ENCODE peak calls at places on chromosomes 16 and 17, in nine cellular contexts. E is SK-N-MC, O is HepG2, S is mesenchymal stem cell, F is GM23248, K is PC-3, J is MM.1S, B is fibroblast of lung, N is SK-N-SH. D is an unnamed sample.

GRCh38 chr17:68378202-68379149 is 78.8 kb downstream of the WIPI1 start:
- DNase-seq in B (peak), N (peak), F (peak), K (peak), J (no peak), O (peak), S (peak), E (no peak), D (peak)

GRCh38 chr17:79026345-79027273 is 2.6 kb downstream of the C1QTNF1 start:
- DNase-seq in B (peak), N (peak), J (no peak), O (peak), S (peak), K (peak), E (no peak), F (peak), D (peak)

GRCh38 chr16:29745853-29746345 is at the start of gene C16orf54:
- DNase-seq in B (no peak), N (no peak), F (no peak), E (no peak), K (no peak), O (no peak), S (no peak), J (peak), D (no peak)

GRCh38 chr16:46908540-46909372 is 24.6 kb downstream of the GPT2 start:
- DNase-seq in B (peak), E (peak), O (peak), K (peak), S (peak), J (peak), F (peak), N (peak), D (peak)

GRCh38 chr17:17737938-17738894 is 57.0 kb downstream of the RAI1 start:
- DNase-seq in K (no peak), S (peak), N (peak), B (peak), E (no peak), F (no peak), O (no peak), J (no peak), D (peak)

GRCh38 chr16:17552351-17552750 is 81.6 kb upstream of the XYLT1 start:
- DNase-seq in K (no peak), J (no peak), N (no peak), B (peak), F (no peak), E (no peak), O (no peak), S (no peak), D (peak)

GRCh38 chr17:81480140-81480917 is 32.3 kb downstream of the ACTG1 start:
- DNase-seq in S (peak), B (peak), J (no peak), N (no peak), F (peak), O (no peak), K (peak), E (no peak), D (no peak)

GRCh38 chr17:46964315-46965265 is 14.5 kb downstream of the RPRML start:
- DNase-seq in J (no peak), S (peak), K (peak), F (peak), O (no peak), B (peak), E (no peak), N (no peak), D (no peak)

GRCh38 chr16:500699-501098 is 26.8 kb upstream of the CAPN15 start:
- DNase-seq in B (no peak), F (no peak), K (no peak), E (no peak), J (no peak), N (no peak), O (no peak), S (no peak), D (no peak)

GRCh38 chr17:46732133-46732532 is 86.4 kb downstream of the WNT3 start:
- DNase-seq in F (no peak), K (no peak), N (no peak), E (no peak), S (no peak), B (no peak), O (no peak), J (no peak), D (no peak)

GRCh38 chr16:70157105-70157476 is 16.5 kb upstream of the CLEC18C start:
- DNase-seq in E (no peak), F (no peak), K (no peak), B (no peak), J (no peak), O (no peak), N (peak), S (no peak), D (no peak)

GRCh38 chr17:9937901-9938300 is 32.8 kb upstream of the RCVRN start:
- DNase-seq in B (no peak), O (no peak), N (no peak), E (no peak), K (no peak), J (no peak), S (no peak), F (no peak), D (no peak)

GRCh38 chr16:11609474-11610120 is 22.9 kb upstream of the LITAF start:
- DNase-seq in O (no peak), B (peak), K (no peak), E (no peak), F (no peak), S (peak), J (no peak), N (no peak), D (no peak)

GRCh38 chr17:81328925-81329278 is 33.8 kb upstream of the SLC38A10 start:
- DNase-seq in N (peak), F (peak), S (peak), K (peak), O (no peak), B (peak), J (no peak), E (no peak), D (peak)

GRCh38 chr17:78893684-78894083 is 9.3 kb downstream of the CEP295NL start:
- DNase-seq in O (no peak), E (no peak), K (no peak), F (no peak), B (no peak), N (no peak), J (no peak), S (no peak), D (no peak)

GRCh38 chr16:56347670-56348069 is 77.7 kb downstream of the AMFR start:
- DNase-seq in J (no peak), N (no peak), E (no peak), O (no peak), K (no peak), F (no peak), S (no peak), B (no peak), D (no peak)

GRCh38 chr17:74770498-74771318 is 5.4 kb downstream of the NAT9 start:
- DNase-seq in S (peak), J (peak), K (peak), B (no peak), E (no peak), O (peak), N (peak), F (peak), D (peak)

GRCh38 chr17:82300707-82301270 is 16.6 kb downstream of the CD7 start:
- DNase-seq in K (peak), J (peak), N (peak), E (no peak), S (peak), B (peak), F (peak), O (no peak), D (peak)

GRCh38 chr17:75153854-75154194 is 488 bp downstream of the JPT1 start:
- DNase-seq in J (no peak), O (no peak), B (no peak), K (peak), S (peak), F (peak), E (no peak), N (no peak), D (no peak)

GRCh38 chr16:54288592-54289241 is 2.1 kb upstream of the IRX3 start:
- DNase-seq in J (no peak), B (no peak), N (no peak), F (no peak), S (no peak), E (no peak), K (no peak), O (no peak), D (no peak)

GRCh38 chr16:10940501-10941079 is 1.7 kb downstream of the DEXI start:
- DNase-seq in K (no peak), F (peak), N (no peak), J (peak), S (no peak), E (no peak), B (no peak), O (no peak), D (no peak)

GRCh38 chr16:27431773-27432599 is 30.0 kb downstream of the IL21R start:
- DNase-seq in E (no peak), N (no peak), B (peak), O (no peak), K (peak), S (peak), F (peak), J (no peak), D (peak)

GRCh38 chr17:68801564-68801963 is 153.6 kb downstream of the ABCA8 start:
- DNase-seq in N (no peak), J (no peak), B (no peak), S (no peak), E (no peak), F (no peak), K (no peak), O (no peak), D (no peak)

GRCh38 chr16:87550510-87550961 is 51.8 kb upstream of the JPH3 start:
- DNase-seq in E (no peak), O (no peak), S (no peak), N (peak), J (no peak), B (no peak), F (peak), K (peak), D (no peak)

GRCh38 chr16:78915916-78916315 is 684.6 kb downstream of the MAF start:
- DNase-seq in E (no peak), O (no peak), J (no peak), N (no peak), K (no peak), S (no peak), F (no peak), B (no peak), D (no peak)

GRCh38 chr16:6009151-6009550 is 911.6 kb upstream of the EEF2KMT start:
- DNase-seq in F (no peak), K (no peak), N (no peak), O (no peak), E (no peak), S (no peak), J (no peak), B (no peak), D (no peak)

GRCh38 chr17:13825526-13826040 is 223.9 kb upstream of the HS3ST3A1 start:
- DNase-seq in K (no peak), O (no peak), N (no peak), F (peak), B (peak), S (no peak), E (no peak), J (no peak), D (no peak)

GRCh38 chr16:24775455-24775854 is 46.0 kb downstream of the TNRC6A start:
- DNase-seq in K (peak), S (peak), E (no peak), B (no peak), N (no peak), F (peak), J (no peak), O (no peak), D (no peak)

GRCh38 chr17:79878346-79878745 is 39.1 kb upstream of the CBX4 start:
- DNase-seq in O (no peak), F (no peak), B (no peak), E (no peak), S (no peak), K (no peak), N (peak), J (no peak), D (no peak)

GRCh38 chr17:58156839-58157803 is 8.9 kb downstream of the OR4D1 start:
- DNase-seq in B (peak), J (no peak), E (no peak), N (peak), S (peak), K (no peak), O (no peak), F (peak), D (peak)

GRCh38 chr16:84730406-84731106 is 30.8 kb downstream of the USP10 start:
- DNase-seq in F (peak), N (peak), E (no peak), J (no peak), S (peak), O (peak), K (peak), B (peak), D (peak)

GRCh38 chr17:75394332-75394918 is 11.1 kb downstream of the GRB2 start:
- DNase-seq in E (no peak), O (no peak), N (peak), J (no peak), B (no peak), F (peak), S (peak), K (peak), D (no peak)

GRCh38 chr16:31877876-31878642 is 4.5 kb downstream of the ZNF267 start:
- DNase-seq in B (no peak), S (no peak), E (no peak), K (no peak), N (no peak), O (no peak), F (no peak), J (no peak), D (no peak)

GRCh38 chr16:27706803-27707685 is 157.1 kb downstream of the KATNIP start:
- DNase-seq in F (no peak), N (peak), O (no peak), K (no peak), J (no peak), B (no peak), S (no peak), E (no peak), D (no peak)

GRCh38 chr17:64441772-64442549 is 7.0 kb upstream of the MILR1 start:
- DNase-seq in J (peak), E (peak), O (peak), N (no peak), K (no peak), F (peak), B (peak), S (peak), D (no peak)

DNA sequence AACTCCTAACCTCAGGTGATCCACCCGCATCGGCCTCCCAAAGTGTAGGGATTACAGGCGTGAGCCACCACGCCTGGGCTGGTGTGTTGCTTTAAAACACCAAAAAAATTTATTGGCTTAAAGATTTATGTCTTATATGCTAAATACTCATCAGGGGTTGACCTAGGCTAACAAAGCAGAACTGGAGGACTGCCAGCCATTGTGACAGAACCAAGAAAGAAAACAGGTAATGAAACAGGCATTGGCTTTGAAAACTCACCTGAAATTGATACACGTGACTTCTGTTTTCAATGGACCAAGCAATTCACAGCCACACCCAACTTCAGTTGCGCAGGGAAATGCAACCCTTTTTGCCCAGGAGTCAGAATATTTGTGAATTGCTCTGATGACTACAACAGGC is 4.9 kb upstream of the PHAF1 start:
- DNase-seq in J (no peak), N (no peak), F (no peak), O (no peak), B (no peak), S (no peak), E (no peak), K (no peak), D (no peak)
- H3K9ac ChIP-seq in J (no peak), N (no peak), F (no peak), O (no peak), B (no peak), S (no peak), E (no peak), K (no peak), D (no peak)

GRCh38 chr16:4202615-4203014 is 39.3 kb downstream of the SRL start:
- DNase-seq in O (no peak), E (no peak), K (no peak), B (no peak), J (no peak), S (no peak), F (no peak), N (no peak), D (no peak)
- H3K27ac ChIP-seq in O (no peak), E (no peak), K (no peak), B (no peak), J (no peak), S (no peak), F (no peak), N (no peak), D (no peak)

GRCh38 chr16:82672676-82673075 is 45.9 kb downstream of the CDH13 start:
- DNase-seq in B (peak), J (no peak), E (no peak), S (no peak), K (peak), F (no peak), N (no peak), O (no peak), D (peak)
- H3K9ac ChIP-seq in B (no peak), J (no peak), E (no peak), S (no peak), K (no peak), F (no peak), N (no peak), O (no peak), D (no peak)

GRCh38 chr17:77735051-77735340 is 223.5 kb upstream of the TNRC6C start:
- DNase-seq in N (peak), B (no peak), K (no peak), E (no peak), S (no peak), J (no peak), F (no peak), O (no peak), D (no peak)
- H3K27ac ChIP-seq in N (no peak), B (no peak), K (no peak), E (peak), S (no peak), J (no peak), F (no peak), O (no peak), D (no peak)

GRCh38 chr17:1087381-1088241 is 90.7 kb downstream of the TIMM22 start:
- DNase-seq in F (peak), E (no peak), K (peak), S (no peak), B (peak), O (no peak), J (no peak), N (peak), D (peak)
- H3K9ac ChIP-seq in F (peak), E (no peak), K (peak), S (no peak), B (no peak), O (no peak), J (no peak), N (peak), D (peak)